ENCODE peak calls at places on chromosomes 2 and 18, in five cellular contexts. J is H9, A is fibroblast of lung, F is SK-N-SH, X is mammary epithelial cell. P is an unnamed sample.

GRCh38 chr2:136126021-136126420 is 8.1 kb upstream of the CXCR4 start:
- DNase-seq in A (no peak), F (no peak), J (no peak), X (no peak), P (no peak)

GRCh38 chr2:145283131-145283530 is 763.2 kb upstream of the ZEB2 start:
- DNase-seq in X (no peak), J (no peak), F (no peak), A (no peak), P (peak; percentile 75)

GRCh38 chr2:144914622-144915230 is 394.8 kb upstream of the ZEB2 start:
- DNase-seq in A (peak; percentile 48), X (no peak), F (no peak), J (no peak), P (no peak)

GRCh38 chr2:156001851-156002250 is 330.7 kb downstream of the NR4A2 start:
- DNase-seq in A (no peak), F (no peak), X (no peak), J (no peak), P (no peak)

GRCh38 chr18:70289351-70290330 is 796 bp downstream of the SOCS6 start:
- DNase-seq in X (peak; percentile 41), J (peak; percentile 43), F (peak; percentile 85), A (peak; percentile 46), P (peak; percentile 42)

GRCh38 chr18:13191779-13192178 is 26.8 kb upstream of the LDLRAD4 start:
- DNase-seq in F (no peak), X (no peak), A (no peak), J (no peak), P (no peak)

GRCh38 chr2:106269591-106270291 is 75.6 kb upstream of the UXS1 start:
- DNase-seq in X (no peak), F (peak; percentile 67), J (no peak), A (no peak), P (peak; percentile 30)

GRCh38 chr2:41966920-41967319 is 80.9 kb upstream of the PKDCC start:
- DNase-seq in A (no peak), J (no peak), X (no peak), F (no peak), P (no peak)

GRCh38 chr2:18987592-18988073 is 370.8 kb downstream of the OSR1 start:
- DNase-seq in X (peak; percentile 86), A (peak; percentile 94), J (no peak), F (no peak), P (no peak)
- TF ChIP-seq CTCF in X (peak; percentile 24), A (no peak), J (no peak), F (peak; percentile 58), P (no peak)

DNA sequence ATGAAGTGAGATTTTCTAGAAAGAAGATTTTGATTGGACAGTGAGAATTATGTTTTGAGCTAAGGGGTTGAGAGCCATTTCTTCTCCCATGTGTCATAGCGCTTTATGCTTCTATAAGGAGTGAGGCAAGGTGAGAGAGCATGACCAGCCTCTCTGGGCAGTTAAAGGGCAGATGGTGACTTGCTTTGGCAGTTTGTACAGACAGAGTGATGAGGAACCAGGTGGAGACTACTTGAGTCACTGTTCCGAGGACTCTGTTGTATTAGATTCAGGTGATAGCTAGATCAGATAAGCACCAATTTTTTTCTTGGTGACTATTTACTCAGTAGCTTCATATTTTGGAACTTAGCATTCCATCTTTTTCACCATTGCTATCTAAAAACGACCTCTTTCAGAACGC is 4.5 kb downstream of the CRIM1 start:
- DNase-seq in J (no peak), F (no peak), X (peak; percentile 75), A (no peak), P (no peak)
- H3K4me1 ChIP-seq in J (peaks cover 11% of the 10 kb centered on the region), F (peaks cover 2% of the 10 kb centered on the region), X (peaks cover 52% of the 10 kb centered on the region), A (peaks cover 18% of the 10 kb centered on the region), P (peaks cover 9% of the 10 kb centered on the region)

GRCh38 chr2:101625387-101625786 is 72.1 kb upstream of the MAP4K4 start:
- DNase-seq in A (no peak), J (no peak), F (no peak), X (peak; percentile 28), P (no peak)
- H3K4me2 ChIP-seq in A (no peak overlapping the region), J (no peak overlapping the region), F (no peak overlapping the region), X (no peak overlapping the region), P (no peak overlapping the region)

GRCh38 chr2:170821631-170822291 is 5.1 kb downstream of the GAD1 start:
- DNase-seq in J (no peak), A (no peak), F (no peak), X (no peak), P (no peak)

GRCh38 chr2:170823800-170824153 is 7.1 kb downstream of the GAD1 start:
- DNase-seq in X (no peak), J (peak; percentile 61), A (no peak), F (no peak), P (no peak)

GRCh38 chr2:170820647-170821630 is 4.3 kb downstream of the GAD1 start:
- DNase-seq in F (no peak), X (no peak), A (no peak), J (peak; percentile 55), P (peak; percentile 87)

GRCh38 chr2:170822885-170823799 is 6.5 kb downstream of the GAD1 start:
- DNase-seq in J (peak; percentile 45), F (peak; percentile 71), A (no peak), X (no peak), P (no peak)

DNA sequence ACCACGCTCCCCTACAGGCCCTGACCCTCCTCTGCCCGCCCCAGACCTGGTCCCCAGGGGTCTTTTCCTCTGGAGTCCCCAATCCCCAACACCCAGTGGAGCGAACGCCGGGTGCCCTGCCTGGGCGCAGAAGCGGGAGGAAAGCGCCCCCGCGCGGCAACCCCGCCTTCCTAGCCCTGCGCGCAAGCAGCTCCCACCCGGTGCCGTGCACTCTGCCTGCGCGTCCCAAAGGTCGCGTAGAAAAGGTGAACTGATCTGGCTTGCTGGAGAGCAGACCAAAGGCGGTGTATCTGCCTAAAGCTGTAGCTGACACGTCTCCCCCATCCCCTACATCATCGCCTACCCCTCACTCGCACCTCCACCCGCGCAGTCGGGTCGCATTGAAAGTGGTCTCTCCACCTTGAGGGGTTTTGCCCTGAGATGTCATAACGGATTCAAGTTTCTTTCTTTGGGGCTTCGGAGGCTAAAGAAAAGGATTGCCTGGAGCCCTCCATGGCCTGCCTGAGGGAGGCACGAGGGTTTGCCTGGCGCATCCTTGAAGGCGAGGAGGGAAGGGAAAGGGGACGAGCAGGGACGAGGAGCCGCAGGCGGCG is 5.7 kb downstream of the GAD1 start:
- DNase-seq in F (peak; percentile 79), X (no peak), A (no peak), J (peak; percentile 69), P (no peak)
- TF ChIP-seq CTCF in F (peak; percentile 55), X (peak; percentile 16), A (peak; percentile 10), J (peak; percentile 66), P (no peak)

DNA sequence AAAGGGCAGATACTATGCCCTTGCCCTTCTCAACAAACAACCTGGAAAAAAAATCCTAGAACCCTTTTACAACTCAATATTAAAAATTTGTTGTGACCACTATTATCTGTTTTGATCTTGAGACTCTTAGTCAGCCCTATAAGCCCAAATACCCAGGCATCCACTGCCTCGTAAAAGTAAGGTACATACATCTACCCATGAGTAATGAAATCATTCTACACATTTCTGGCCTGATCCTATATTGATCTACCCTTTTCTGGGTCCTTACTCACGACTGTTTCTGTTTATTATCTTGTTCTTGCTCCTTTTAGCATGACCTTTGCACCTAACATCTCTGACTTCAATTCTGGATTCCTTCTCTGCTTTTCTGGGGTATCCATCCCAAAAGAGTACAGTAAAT is 56.8 kb downstream of the SCG2 start:
- DNase-seq in X (no peak), F (no peak), J (no peak), A (no peak), P (no peak)
- H3K4me1 ChIP-seq in X (peaks cover 31% of the 10 kb centered on the region), F (peaks cover 30% of the 10 kb centered on the region), J (no peaks in the 10 kb centered on the region), A (peaks cover 5% of the 10 kb centered on the region), P (no peaks in the 10 kb centered on the region)

DNA sequence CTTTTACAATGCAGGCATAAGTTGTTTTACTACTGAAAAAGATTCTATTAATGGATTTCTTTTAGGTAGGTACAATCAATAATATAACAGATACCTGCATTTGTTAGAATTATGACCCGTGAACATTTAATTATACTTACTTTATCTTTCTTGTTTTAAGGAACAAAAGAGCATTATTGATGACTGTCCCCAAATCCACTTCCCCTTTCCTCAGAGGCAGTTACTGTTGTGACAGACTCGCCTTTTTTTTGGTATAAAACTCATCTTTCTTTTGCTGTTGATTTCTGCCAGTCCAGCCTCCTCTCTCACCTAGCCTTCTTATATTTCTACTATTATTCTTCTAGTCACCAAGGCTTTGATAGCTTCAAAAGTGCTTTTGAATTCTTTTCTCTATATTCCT is 12.1 kb downstream of the ACTR3 start:
- DNase-seq in A (no peak), J (no peak), F (no peak), X (no peak), P (no peak)
- H3K4me2 ChIP-seq in A (no peak overlapping the region), J (no peak overlapping the region), F (no peak overlapping the region), X (no peak overlapping the region), P (no peak overlapping the region)

DNA sequence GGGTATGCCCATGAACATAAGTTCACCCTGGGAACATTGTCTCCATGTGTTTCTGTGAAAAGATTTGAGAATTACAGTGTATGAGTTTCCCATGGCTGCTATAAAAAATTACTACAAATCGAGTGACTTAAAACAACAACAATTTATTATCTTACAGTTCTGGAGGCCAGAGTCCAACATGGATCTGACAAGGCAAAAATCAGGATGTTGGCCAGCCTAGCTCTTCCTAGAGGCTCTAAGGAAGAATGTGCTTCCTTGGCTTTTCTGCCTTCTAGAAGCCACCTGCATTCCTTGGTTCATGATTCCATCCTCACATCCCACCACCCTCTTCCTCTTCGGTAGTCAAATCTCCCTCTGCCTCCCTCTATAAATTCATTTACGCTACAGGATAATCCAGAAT is 38.6 kb downstream of the FAM124B start:
- DNase-seq in J (no peak), A (no peak), F (no peak), X (no peak), P (no peak)
- TF ChIP-seq CTCF in J (peak; percentile 33), A (no peak), F (no peak), X (no peak), P (no peak)

GRCh38 chr2:235876099-235876679 is 292.0 kb downstream of the GBX2 start:
- DNase-seq in X (no peak), A (no peak), F (no peak), J (no peak), P (no peak)
- H3K4me1 ChIP-seq in X (no peaks in the 10 kb centered on the region), A (no peaks in the 10 kb centered on the region), F (no peaks in the 10 kb centered on the region), J (no peaks in the 10 kb centered on the region), P (no peaks in the 10 kb centered on the region)

GRCh38 chr2:164710252-164710633 is 89.0 kb upstream of the GRB14 start:
- DNase-seq in A (peak; percentile 57), X (no peak), F (no peak), J (no peak), P (no peak)

GRCh38 chr2:164701565-164701964 is 80.3 kb upstream of the GRB14 start:
- DNase-seq in F (peak; percentile 30), X (no peak), J (no peak), A (no peak), P (no peak)

GRCh38 chr2:164703915-164704706 is 82.8 kb upstream of the GRB14 start:
- DNase-seq in J (no peak), X (no peak), F (no peak), A (no peak), P (no peak)

GRCh38 chr2:164705412-164706167 is 84.3 kb upstream of the GRB14 start:
- DNase-seq in J (no peak), X (no peak), F (no peak), A (no peak), P (no peak)

GRCh38 chr2:164706522-164706921 is 85.2 kb upstream of the GRB14 start:
- DNase-seq in F (no peak), A (peak; percentile 83), X (peak; percentile 90), J (no peak), P (no peak)
- H3K4me2 ChIP-seq in F (peak overlapping the region; percentile 61), A (peak overlapping the region; percentile 36), X (no peak overlapping the region), J (no peak overlapping the region), P (no peak overlapping the region)

P was measured in MM.1S.